ENCODE peak calls at places on chromosomes 2 and 18, in five cellular contexts. One of them, this sample, is unnamed.

GRCh38 chr2:795245-796041 is 118.2 kb upstream of the TMEM18 start:
- DNase-seq in tibial artery: no peak
- DNase-seq in stomach: no peak
- DNase-seq in pancreas: no peak
- DNase-seq in HCT116: no peak
- DNase-seq in this sample: no peak

GRCh38 chr2:6392966-6393365 is 472.7 kb downstream of the CMPK2 start:
- DNase-seq in stomach: no peak
- DNase-seq in HCT116: no peak
- DNase-seq in tibial artery: no peak
- DNase-seq in pancreas: no peak
- DNase-seq in this sample: no peak

GRCh38 chr2:236979664-236980063 is 106.0 kb upstream of the COPS8 start:
- DNase-seq in HCT116: no peak
- DNase-seq in tibial artery: no peak
- DNase-seq in pancreas: no peak
- DNase-seq in stomach: no peak
- DNase-seq in this sample: no peak

GRCh38 chr18:69759046-69759445 is 188.6 kb downstream of the CD226 start:
- DNase-seq in tibial artery: no peak
- DNase-seq in stomach: no peak
- DNase-seq in pancreas: no peak
- DNase-seq in HCT116: no peak
- DNase-seq in this sample: no peak

GRCh38 chr18:80253236-80253635 is 5.9 kb upstream of the PARD6G start:
- DNase-seq in stomach: no peak
- DNase-seq in HCT116: no peak
- DNase-seq in pancreas: no peak
- DNase-seq in tibial artery: no peak
- DNase-seq in this sample: no peak

GRCh38 chr2:145044506-145044905 is 524.6 kb upstream of the ZEB2 start:
- DNase-seq in tibial artery: no peak
- DNase-seq in HCT116: no peak
- DNase-seq in pancreas: no peak
- DNase-seq in stomach: no peak
- DNase-seq in this sample: no peak

GRCh38 chr18:10234912-10235439 is 219.5 kb upstream of the APCDD1 start:
- DNase-seq in pancreas: no peak
- DNase-seq in stomach: no peak
- DNase-seq in HCT116: no peak
- DNase-seq in tibial artery: no peak
- DNase-seq in this sample: no peak

GRCh38 chr2:48253301-48253700 is 276.7 kb upstream of the STON1 start:
- DNase-seq in pancreas: no peak
- DNase-seq in HCT116: no peak
- DNase-seq in tibial artery: no peak
- DNase-seq in stomach: no peak
- DNase-seq in this sample: no peak

GRCh38 chr2:176658708-176659107 is 389.5 kb downstream of the MTX2 start:
- DNase-seq in pancreas: no peak
- DNase-seq in stomach: no peak
- DNase-seq in HCT116: no peak
- DNase-seq in tibial artery: no peak
- DNase-seq in this sample: no peak

GRCh38 chr18:51059969-51060368 is 30.0 kb downstream of the SMAD4 start:
- DNase-seq in pancreas: no peak
- DNase-seq in stomach: no peak
- DNase-seq in HCT116: no peak
- DNase-seq in tibial artery: no peak
- DNase-seq in this sample: no peak

GRCh38 chr2:204673877-204674276 is 128.6 kb downstream of the PARD3B start:
- DNase-seq in pancreas: no peak
- DNase-seq in tibial artery: no peak
- DNase-seq in HCT116: no peak
- DNase-seq in stomach: no peak
- DNase-seq in this sample: no peak

GRCh38 chr18:44464401-44465185 is 216.1 kb upstream of the SETBP1 start:
- DNase-seq in stomach: no peak
- DNase-seq in tibial artery: no peak
- DNase-seq in pancreas: no peak
- DNase-seq in HCT116: no peak
- DNase-seq in this sample: no peak

GRCh38 chr18:9016819-9017169 is 85.7 kb upstream of the NDUFV2 start:
- DNase-seq in pancreas: no peak
- DNase-seq in stomach: no peak
- DNase-seq in tibial artery: no peak
- DNase-seq in HCT116: no peak
- DNase-seq in this sample: no peak

GRCh38 chr2:44869761-44870160 is 71.7 kb upstream of the SIX3 start:
- DNase-seq in pancreas: no peak
- DNase-seq in stomach: no peak
- DNase-seq in HCT116: no peak
- DNase-seq in tibial artery: no peak
- DNase-seq in this sample: no peak

GRCh38 chr2:204691911-204692510 is 146.7 kb downstream of the PARD3B start:
- DNase-seq in stomach: peak; percentile 49
- DNase-seq in HCT116: peak; percentile 10
- DNase-seq in pancreas: no peak
- DNase-seq in tibial artery: no peak
- DNase-seq in this sample: peak; percentile 35

GRCh38 chr2:190746971-190747761 is 98.3 kb downstream of the NAB1 start:
- DNase-seq in HCT116: no peak
- DNase-seq in pancreas: no peak
- DNase-seq in tibial artery: no peak
- DNase-seq in stomach: no peak
- DNase-seq in this sample: no peak

GRCh38 chr2:120539937-120540718 is 194.2 kb downstream of the INHBB start:
- DNase-seq in tibial artery: peak; percentile 97
- DNase-seq in stomach: no peak
- DNase-seq in pancreas: no peak
- DNase-seq in HCT116: no peak
- DNase-seq in this sample: peak; percentile 96

GRCh38 chr2:8257502-8257901 is 424.4 kb upstream of the ID2 start:
- DNase-seq in stomach: no peak
- DNase-seq in HCT116: no peak
- DNase-seq in tibial artery: no peak
- DNase-seq in pancreas: no peak
- DNase-seq in this sample: no peak

GRCh38 chr2:71428472-71429383 is 24.6 kb upstream of the DYSF start:
- DNase-seq in stomach: no peak
- DNase-seq in tibial artery: no peak
- DNase-seq in pancreas: no peak
- DNase-seq in HCT116: no peak
- DNase-seq in this sample: no peak

GRCh38 chr2:187302619-187303018 is 145.4 kb downstream of the CALCRL start:
- DNase-seq in tibial artery: no peak
- DNase-seq in pancreas: no peak
- DNase-seq in stomach: no peak
- DNase-seq in HCT116: no peak
- DNase-seq in this sample: no peak

GRCh38 chr2:237791977-237792727 is 6.4 kb upstream of the RBM44 start:
- DNase-seq in HCT116: no peak
- DNase-seq in pancreas: no peak
- DNase-seq in stomach: no peak
- DNase-seq in tibial artery: no peak
- DNase-seq in this sample: no peak

GRCh38 chr2:68319397-68320117 is at the start of gene CNRIP1:
- DNase-seq in stomach: peak; percentile 27
- DNase-seq in pancreas: peak; percentile 72
- DNase-seq in HCT116: no peak
- DNase-seq in tibial artery: peak; percentile 83
- DNase-seq in this sample: peak; percentile 48

GRCh38 chr2:63842149-63843061 is 709 bp downstream of the UGP2 start:
- DNase-seq in tibial artery: peak; percentile 77
- DNase-seq in stomach: peak; percentile 29
- DNase-seq in HCT116: no peak
- DNase-seq in pancreas: peak; percentile 59
- DNase-seq in this sample: peak; percentile 80

GRCh38 chr2:191675807-191676667 is 1.9 kb upstream of the NABP1 start:
- DNase-seq in tibial artery: peak; percentile 69
- DNase-seq in pancreas: no peak
- DNase-seq in HCT116: no peak
- DNase-seq in stomach: peak; percentile 35
- DNase-seq in this sample: peak; percentile 33

GRCh38 chr2:21658269-21658668 is 534.5 kb downstream of the TDRD15 start:
- DNase-seq in stomach: no peak
- DNase-seq in pancreas: no peak
- DNase-seq in tibial artery: no peak
- DNase-seq in HCT116: no peak
- DNase-seq in this sample: no peak

GRCh38 chr2:21658907-21659306 is 535.1 kb downstream of the TDRD15 start:
- DNase-seq in HCT116: no peak
- DNase-seq in pancreas: no peak
- DNase-seq in tibial artery: no peak
- DNase-seq in stomach: no peak
- DNase-seq in this sample: no peak

GRCh38 chr2:21656330-21657075 is 532.7 kb downstream of the TDRD15 start:
- DNase-seq in pancreas: no peak
- DNase-seq in tibial artery: no peak
- DNase-seq in HCT116: no peak
- DNase-seq in stomach: no peak
- DNase-seq in this sample: no peak

GRCh38 chr2:21655136-21655535 is 531.4 kb downstream of the TDRD15 start:
- DNase-seq in HCT116: no peak
- DNase-seq in tibial artery: no peak
- DNase-seq in pancreas: no peak
- DNase-seq in stomach: no peak
- DNase-seq in this sample: no peak

DNA sequence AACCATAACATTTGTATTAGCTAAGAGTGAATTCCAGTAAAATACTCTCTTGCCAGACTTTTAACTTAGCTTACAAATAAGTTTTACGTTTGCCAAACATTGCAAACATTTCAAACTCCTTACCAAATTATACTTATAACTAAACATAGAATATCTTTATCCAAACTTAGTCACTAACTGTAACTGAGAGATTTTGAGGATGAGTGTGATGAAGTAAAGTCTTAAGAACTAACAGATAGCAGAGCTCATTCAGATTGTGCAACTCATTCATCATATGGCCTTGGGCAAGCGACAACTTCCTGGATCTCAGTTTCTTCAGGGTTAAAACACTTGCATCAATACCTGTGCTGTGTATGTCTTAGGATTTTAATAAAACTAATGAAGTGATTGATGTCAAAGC is 533.7 kb downstream of the TDRD15 start:
- DNase-seq in stomach: no peak
- DNase-seq in HCT116: no peak
- DNase-seq in pancreas: no peak
- DNase-seq in tibial artery: no peak
- DNase-seq in this sample: no peak
- H3K9me3 ChIP-seq in stomach: no peaks in the 10 kb centered on the region
- H3K9me3 ChIP-seq in HCT116: peaks cover 3% of the 10 kb centered on the region
- H3K9me3 ChIP-seq in pancreas: no peaks in the 10 kb centered on the region
- H3K9me3 ChIP-seq in tibial artery: no peaks in the 10 kb centered on the region
- H3K9me3 ChIP-seq in this sample: no peaks in the 10 kb centered on the region

GRCh38 chr2:60152226-60152833 is 401.1 kb downstream of the BCL11A start:
- DNase-seq in tibial artery: no peak
- DNase-seq in HCT116: peak; percentile 7
- DNase-seq in stomach: no peak
- DNase-seq in pancreas: no peak
- DNase-seq in this sample: no peak

GRCh38 chr2:60158262-60158661 is 395.2 kb downstream of the BCL11A start:
- DNase-seq in stomach: no peak
- DNase-seq in tibial artery: no peak
- DNase-seq in pancreas: no peak
- DNase-seq in HCT116: no peak
- DNase-seq in this sample: no peak

DNA sequence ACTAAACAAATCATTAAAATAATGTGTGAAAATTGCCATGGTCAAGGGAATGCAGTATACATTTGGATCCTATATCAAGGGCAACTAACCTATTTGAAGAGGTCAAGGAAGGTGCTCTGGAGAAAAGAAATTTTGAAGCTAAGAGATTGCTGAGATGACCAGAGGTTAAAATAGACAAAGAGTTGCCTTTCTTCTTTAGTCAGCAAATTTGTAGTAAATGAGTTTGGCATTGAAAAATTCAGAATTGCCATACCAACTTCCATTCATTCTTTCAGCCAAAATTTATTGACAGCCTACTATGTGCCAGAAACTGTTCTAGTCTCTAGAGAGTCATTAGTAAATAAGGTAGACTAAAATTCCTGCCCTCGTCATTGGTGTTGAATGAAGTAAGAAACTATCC is 396.2 kb downstream of the BCL11A start:
- DNase-seq in stomach: no peak
- DNase-seq in HCT116: no peak
- DNase-seq in tibial artery: no peak
- DNase-seq in pancreas: no peak
- DNase-seq in this sample: no peak
- H3K9me3 ChIP-seq in stomach: no peaks in the 10 kb centered on the region
- H3K9me3 ChIP-seq in HCT116: no peaks in the 10 kb centered on the region
- H3K9me3 ChIP-seq in tibial artery: no peaks in the 10 kb centered on the region
- H3K9me3 ChIP-seq in pancreas: no peaks in the 10 kb centered on the region
- H3K9me3 ChIP-seq in this sample: peaks cover 5% of the 10 kb centered on the region

GRCh38 chr2:89831686-89832498 is 1140.4 kb downstream of the RPIA start:
- DNase-seq in HCT116: no peak
- DNase-seq in pancreas: no peak
- DNase-seq in stomach: no peak
- DNase-seq in tibial artery: no peak
- DNase-seq in this sample: no peak

GRCh38 chr2:89837962-89838625 is 1146.6 kb downstream of the RPIA start:
- DNase-seq in pancreas: no peak
- DNase-seq in stomach: no peak
- DNase-seq in HCT116: no peak
- DNase-seq in tibial artery: no peak
- DNase-seq in this sample: no peak

GRCh38 chr2:89833116-89833779 is 1141.8 kb downstream of the RPIA start:
- DNase-seq in pancreas: no peak
- DNase-seq in HCT116: no peak
- DNase-seq in tibial artery: no peak
- DNase-seq in stomach: no peak
- DNase-seq in this sample: no peak

GRCh38 chr2:89833780-89834117 is 1142.3 kb downstream of the RPIA start:
- DNase-seq in stomach: no peak
- DNase-seq in pancreas: no peak
- DNase-seq in tibial artery: no peak
- DNase-seq in HCT116: no peak
- DNase-seq in this sample: no peak

DNA sequence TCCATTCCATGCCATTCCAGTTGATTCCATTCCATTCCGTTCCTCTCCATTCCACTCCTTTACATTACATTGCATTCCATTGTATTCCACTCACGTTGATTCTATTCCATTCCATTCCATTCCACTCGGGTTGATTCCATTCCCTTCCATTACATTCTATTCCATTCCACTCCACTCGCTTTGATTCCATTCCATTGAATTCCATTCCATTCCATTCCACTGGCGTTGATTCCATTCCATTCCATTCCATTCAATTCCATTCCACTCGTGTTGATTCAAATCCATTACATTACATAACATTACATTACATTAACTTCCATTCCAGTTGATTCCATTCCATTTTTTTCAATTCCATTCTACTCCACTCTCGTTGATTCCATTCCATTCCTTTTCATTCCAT is 1142.8 kb downstream of the RPIA start:
- DNase-seq in HCT116: no peak
- DNase-seq in pancreas: no peak
- DNase-seq in stomach: no peak
- DNase-seq in tibial artery: no peak
- DNase-seq in this sample: no peak
- H3K9me3 ChIP-seq in HCT116: no peaks in the 10 kb centered on the region
- H3K9me3 ChIP-seq in pancreas: peaks cover 13% of the 10 kb centered on the region
- H3K9me3 ChIP-seq in stomach: peaks cover 41% of the 10 kb centered on the region
- H3K9me3 ChIP-seq in tibial artery: peaks cover 70% of the 10 kb centered on the region
- H3K9me3 ChIP-seq in this sample: no peaks in the 10 kb centered on the region

GRCh38 chr18:78794031-78794430 is 185.6 kb upstream of the SALL3 start:
- DNase-seq in stomach: no peak
- DNase-seq in tibial artery: peak; percentile 40
- DNase-seq in HCT116: no peak
- DNase-seq in pancreas: no peak
- DNase-seq in this sample: no peak
- H3K9me3 ChIP-seq in stomach: no peaks in the 10 kb centered on the region
- H3K9me3 ChIP-seq in tibial artery: no peaks in the 10 kb centered on the region
- H3K9me3 ChIP-seq in HCT116: no peaks in the 10 kb centered on the region
- H3K9me3 ChIP-seq in pancreas: no peaks in the 10 kb centered on the region
- H3K9me3 ChIP-seq in this sample: no peaks in the 10 kb centered on the region